ENCODE peak calls at places on chromosomes 12 and 14, in five cellular contexts. One of them, this sample, is unnamed.

GRCh38 chr14:72714094-72714493 is 179.8 kb downstream of the DPF3 start:
- DNase-seq in mesenchymal stem cell: no peak
- DNase-seq in trophoblast cell: no peak
- DNase-seq in H9: no peak
- DNase-seq in H1: no peak
- DNase-seq in this sample: no peak

GRCh38 chr12:119393685-119394084 is 59.2 kb downstream of the CCDC60 start:
- DNase-seq in mesenchymal stem cell: no peak
- DNase-seq in trophoblast cell: no peak
- DNase-seq in H9: no peak
- DNase-seq in H1: no peak
- DNase-seq in this sample: no peak

GRCh38 chr14:59360923-59361794 is 104.0 kb downstream of the GPR135 start:
- DNase-seq in mesenchymal stem cell: peak
- DNase-seq in trophoblast cell: peak
- DNase-seq in H9: no peak
- DNase-seq in H1: no peak
- DNase-seq in this sample: no peak

GRCh38 chr12:3667485-3667884 is 85.4 kb downstream of the CRACR2A start:
- DNase-seq in mesenchymal stem cell: no peak
- DNase-seq in trophoblast cell: no peak
- DNase-seq in H9: no peak
- DNase-seq in H1: no peak
- DNase-seq in this sample: no peak

GRCh38 chr14:101982621-101983020 is 18.2 kb downstream of the DYNC1H1 start:
- DNase-seq in mesenchymal stem cell: no peak
- DNase-seq in trophoblast cell: no peak
- DNase-seq in H9: no peak
- DNase-seq in H1: no peak
- DNase-seq in this sample: no peak

GRCh38 chr14:88824314-88825077 is at the start of gene TTC8:
- DNase-seq in mesenchymal stem cell: peak
- DNase-seq in trophoblast cell: peak
- DNase-seq in H9: peak
- DNase-seq in H1: peak
- DNase-seq in this sample: peak

GRCh38 chr14:49526101-49526500 is 60.1 kb downstream of the RPS29 start:
- DNase-seq in mesenchymal stem cell: no peak
- DNase-seq in trophoblast cell: no peak
- DNase-seq in H9: no peak
- DNase-seq in H1: no peak
- DNase-seq in this sample: no peak

GRCh38 chr14:55336161-55336560 is 64.9 kb downstream of the FBXO34 start:
- DNase-seq in mesenchymal stem cell: no peak
- DNase-seq in trophoblast cell: no peak
- DNase-seq in H9: no peak
- DNase-seq in H1: no peak
- DNase-seq in this sample: no peak

GRCh38 chr12:1809606-1810140 is 10.7 kb upstream of the LRTM2 start:
- DNase-seq in mesenchymal stem cell: no peak
- DNase-seq in trophoblast cell: no peak
- DNase-seq in H9: no peak
- DNase-seq in H1: no peak
- DNase-seq in this sample: no peak

DNA sequence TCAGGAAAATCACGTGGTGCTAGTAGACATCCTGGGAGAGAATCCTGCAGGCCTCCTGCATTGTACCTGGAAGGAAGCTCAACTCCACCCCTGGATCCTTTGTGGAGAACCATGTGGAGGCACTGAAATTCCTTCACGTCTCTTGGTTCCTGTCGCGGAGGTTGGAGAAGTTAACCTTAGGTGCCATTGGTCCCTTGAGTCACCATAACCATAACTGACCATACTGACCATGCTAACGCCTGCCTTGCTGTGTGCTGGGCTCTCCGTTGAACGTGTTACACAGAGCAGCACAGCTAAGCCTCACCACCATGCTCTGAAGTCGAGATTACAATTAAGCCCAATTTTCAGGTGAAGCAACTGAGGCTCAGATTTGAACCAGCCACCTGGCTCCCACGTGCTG is 18.6 kb downstream of the C14orf132 start:
- DNase-seq in mesenchymal stem cell: no peak
- DNase-seq in trophoblast cell: no peak
- DNase-seq in H9: no peak
- DNase-seq in H1: no peak
- DNase-seq in this sample: no peak
- H2BK12ac ChIP-seq in mesenchymal stem cell: no peak
- H2BK12ac ChIP-seq in trophoblast cell: no peak
- H2BK12ac ChIP-seq in H9: no peak
- H2BK12ac ChIP-seq in H1: no peak
- H2BK12ac ChIP-seq in this sample: no peak

GRCh38 chr12:30546121-30546520 is 149.5 kb downstream of the IPO8 start:
- DNase-seq in mesenchymal stem cell: no peak
- DNase-seq in trophoblast cell: no peak
- DNase-seq in H9: no peak
- DNase-seq in H1: no peak
- DNase-seq in this sample: no peak

DNA sequence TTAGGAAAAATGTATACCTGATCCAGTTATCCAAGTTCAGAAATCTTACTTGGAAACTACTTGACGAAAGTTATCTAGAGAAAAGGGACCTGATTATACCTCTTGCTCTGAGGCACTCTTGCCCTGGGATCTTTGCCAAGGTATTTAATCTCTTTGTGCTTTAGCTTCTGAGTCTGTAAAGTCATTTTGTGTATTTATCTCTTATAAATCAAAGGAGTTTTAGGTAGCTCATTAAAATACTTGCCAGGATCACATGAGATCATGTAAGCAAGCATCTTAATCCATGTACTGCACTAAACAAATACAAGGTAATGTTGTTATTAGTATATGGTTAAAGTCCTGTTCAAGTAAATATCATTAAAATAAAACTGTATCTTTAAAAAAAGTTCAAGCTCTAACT is 147.5 kb downstream of the IPO8 start:
- DNase-seq in mesenchymal stem cell: no peak
- DNase-seq in trophoblast cell: no peak
- DNase-seq in H9: no peak
- DNase-seq in H1: no peak
- DNase-seq in this sample: no peak
- H2BK12ac ChIP-seq in mesenchymal stem cell: no peak
- H2BK12ac ChIP-seq in trophoblast cell: no peak
- H2BK12ac ChIP-seq in H9: no peak
- H2BK12ac ChIP-seq in H1: no peak
- H2BK12ac ChIP-seq in this sample: no peak

DNA sequence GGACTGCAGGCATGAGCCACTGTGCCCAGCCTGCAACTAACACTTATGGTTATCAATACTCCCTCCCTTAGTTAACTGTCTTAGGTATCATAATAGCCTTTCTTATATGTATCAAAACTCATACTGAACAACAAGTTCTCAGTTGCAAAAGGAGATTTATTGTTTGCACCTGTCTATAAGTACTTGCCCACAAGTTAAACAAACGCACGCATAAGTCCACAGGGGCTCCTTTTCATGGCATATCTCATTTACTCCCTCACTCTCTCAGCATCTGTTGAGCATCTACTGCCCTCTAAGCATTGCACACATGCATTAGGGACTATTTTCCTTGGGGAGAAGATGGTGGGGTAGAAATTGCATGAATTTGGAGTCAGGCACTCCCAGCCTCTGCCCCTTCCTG is 46.7 kb upstream of the CORO1C start:
- DNase-seq in mesenchymal stem cell: no peak
- DNase-seq in trophoblast cell: no peak
- DNase-seq in H9: no peak
- DNase-seq in H1: no peak
- DNase-seq in this sample: no peak
- H2BK12ac ChIP-seq in mesenchymal stem cell: no peak
- H2BK12ac ChIP-seq in trophoblast cell: no peak
- H2BK12ac ChIP-seq in H9: no peak
- H2BK12ac ChIP-seq in H1: no peak
- H2BK12ac ChIP-seq in this sample: no peak

DNA sequence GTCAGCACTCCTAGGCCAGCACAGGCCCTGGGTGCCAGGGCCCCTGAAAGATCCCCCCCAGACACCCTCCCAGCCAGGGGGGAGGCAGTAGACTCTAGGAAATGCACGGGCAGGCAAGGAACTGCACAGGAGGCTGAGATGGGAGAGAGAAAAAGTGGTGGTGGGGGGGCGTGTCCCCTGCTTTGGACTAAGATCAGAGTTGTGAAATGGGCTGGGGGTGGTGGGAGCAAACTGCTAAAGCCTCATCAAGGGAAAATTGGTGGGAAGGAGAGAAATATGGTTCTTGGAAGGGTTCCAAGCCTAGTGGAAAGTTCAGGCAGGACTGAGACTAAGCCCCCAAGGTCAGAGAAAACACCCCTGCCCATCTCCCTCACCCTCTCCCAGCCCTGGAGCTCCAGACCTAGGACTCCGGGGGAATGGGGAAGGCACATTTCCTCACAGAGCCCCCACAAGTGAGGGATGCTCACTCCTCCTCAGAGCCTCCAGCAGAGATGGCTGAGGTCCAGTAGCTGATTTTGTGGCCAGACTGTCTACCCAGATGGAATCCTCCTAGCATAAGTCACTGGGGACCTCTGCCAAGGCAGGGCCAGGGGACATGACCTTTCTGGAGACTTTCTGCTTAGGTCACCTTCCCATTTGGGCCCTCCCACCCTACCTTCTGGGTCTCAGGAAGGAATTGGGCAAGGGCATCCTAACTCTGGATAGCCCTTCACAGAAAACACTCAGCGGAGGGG is 29.8 kb downstream of the FIGNL2 start:
- DNase-seq in mesenchymal stem cell: peak
- DNase-seq in trophoblast cell: no peak
- DNase-seq in H9: no peak
- DNase-seq in H1: no peak
- DNase-seq in this sample: no peak
- H2BK12ac ChIP-seq in mesenchymal stem cell: no peak
- H2BK12ac ChIP-seq in trophoblast cell: no peak
- H2BK12ac ChIP-seq in H9: no peak
- H2BK12ac ChIP-seq in H1: no peak
- H2BK12ac ChIP-seq in this sample: no peak

GRCh38 chr12:52617403-52617785 is 965 bp downstream of the KRT73 start:
- DNase-seq in mesenchymal stem cell: no peak
- DNase-seq in trophoblast cell: no peak
- DNase-seq in H9: peak
- DNase-seq in H1: peak
- DNase-seq in this sample: no peak
- H2BK12ac ChIP-seq in mesenchymal stem cell: no peak
- H2BK12ac ChIP-seq in trophoblast cell: no peak
- H2BK12ac ChIP-seq in H9: no peak
- H2BK12ac ChIP-seq in H1: no peak
- H2BK12ac ChIP-seq in this sample: no peak

DNA sequence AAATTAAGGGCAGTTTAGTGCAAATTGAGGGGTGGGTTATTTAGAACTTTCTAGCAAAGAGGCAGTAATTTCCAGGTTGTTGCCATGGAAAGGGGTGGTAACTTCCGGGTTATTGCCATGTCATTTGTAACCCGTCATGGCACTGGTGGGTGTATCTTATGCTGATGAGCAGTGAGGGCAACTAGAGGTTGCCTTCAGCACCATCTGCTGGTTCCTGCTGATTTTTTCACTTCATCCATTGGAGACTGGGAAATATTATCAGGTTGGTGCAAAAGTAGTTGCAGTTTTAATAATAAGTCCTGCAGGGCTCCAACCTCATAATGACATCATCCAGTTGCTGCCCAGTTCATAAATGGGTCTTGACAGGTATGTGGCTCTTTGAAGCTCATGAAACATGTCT is 24.4 kb upstream of the SERPINA4 start:
- DNase-seq in mesenchymal stem cell: no peak
- DNase-seq in trophoblast cell: peak
- DNase-seq in H9: no peak
- DNase-seq in H1: no peak
- DNase-seq in this sample: no peak
- H2BK12ac ChIP-seq in mesenchymal stem cell: no peak
- H2BK12ac ChIP-seq in trophoblast cell: no peak
- H2BK12ac ChIP-seq in H9: no peak
- H2BK12ac ChIP-seq in H1: no peak
- H2BK12ac ChIP-seq in this sample: no peak

GRCh38 chr14:34036319-34036761 is 85.5 kb upstream of the EGLN3 start:
- DNase-seq in mesenchymal stem cell: peak
- DNase-seq in trophoblast cell: no peak
- DNase-seq in H9: no peak
- DNase-seq in H1: no peak
- DNase-seq in this sample: no peak
- H2BK12ac ChIP-seq in mesenchymal stem cell: no peak
- H2BK12ac ChIP-seq in trophoblast cell: no peak
- H2BK12ac ChIP-seq in H9: no peak
- H2BK12ac ChIP-seq in H1: no peak
- H2BK12ac ChIP-seq in this sample: no peak

GRCh38 chr12:62319058-62319457 is 58.9 kb downstream of the USP15 start:
- DNase-seq in mesenchymal stem cell: no peak
- DNase-seq in trophoblast cell: no peak
- DNase-seq in H9: no peak
- DNase-seq in H1: no peak
- DNase-seq in this sample: no peak

GRCh38 chr12:62317017-62317416 is 56.8 kb downstream of the USP15 start:
- DNase-seq in mesenchymal stem cell: no peak
- DNase-seq in trophoblast cell: no peak
- DNase-seq in H9: no peak
- DNase-seq in H1: no peak
- DNase-seq in this sample: no peak

GRCh38 chr12:62320054-62320453 is 59.9 kb downstream of the USP15 start:
- DNase-seq in mesenchymal stem cell: no peak
- DNase-seq in trophoblast cell: no peak
- DNase-seq in H9: no peak
- DNase-seq in H1: no peak
- DNase-seq in this sample: no peak
- H2BK12ac ChIP-seq in mesenchymal stem cell: no peak
- H2BK12ac ChIP-seq in trophoblast cell: no peak
- H2BK12ac ChIP-seq in H9: no peak
- H2BK12ac ChIP-seq in H1: no peak
- H2BK12ac ChIP-seq in this sample: no peak

GRCh38 chr12:105396983-105397382 is 66.5 kb downstream of the C12orf75 start:
- DNase-seq in mesenchymal stem cell: no peak
- DNase-seq in trophoblast cell: no peak
- DNase-seq in H9: no peak
- DNase-seq in H1: no peak
- DNase-seq in this sample: no peak
- H2BK12ac ChIP-seq in mesenchymal stem cell: no peak
- H2BK12ac ChIP-seq in trophoblast cell: no peak
- H2BK12ac ChIP-seq in H9: no peak
- H2BK12ac ChIP-seq in H1: no peak
- H2BK12ac ChIP-seq in this sample: no peak